ENCODE peak calls at places on chromosomes 7 and 10, in four cellular contexts. One of them, this sample, is unnamed.

GRCh38 chr7:26332698-26333097 is 41.0 kb downstream of the SNX10 start:
- DNase-seq in H9: no peak
- DNase-seq in IMR-90: no peak
- DNase-seq in H1: no peak
- DNase-seq in this sample: no peak

GRCh38 chr10:14820775-14821154 is 17.1 kb downstream of the CDNF start:
- DNase-seq in H9: no peak
- DNase-seq in IMR-90: no peak
- DNase-seq in H1: no peak
- DNase-seq in this sample: no peak

GRCh38 chr7:95485749-95486148 is at the start of gene ASB4:
- DNase-seq in H9: no peak
- DNase-seq in IMR-90: no peak
- DNase-seq in H1: no peak
- DNase-seq in this sample: no peak

GRCh38 chr10:69842932-69843331 is 41.2 kb downstream of the COL13A1 start:
- DNase-seq in H9: no peak
- DNase-seq in IMR-90: peak
- DNase-seq in H1: no peak
- DNase-seq in this sample: peak

GRCh38 chr10:113520606-113521481 is 32.0 kb upstream of the HABP2 start:
- DNase-seq in H9: peak
- DNase-seq in IMR-90: peak
- DNase-seq in H1: peak
- DNase-seq in this sample: peak

GRCh38 chr10:29946953-29947700 is 112.3 kb downstream of the JCAD start:
- DNase-seq in H9: no peak
- DNase-seq in IMR-90: peak
- DNase-seq in H1: peak
- DNase-seq in this sample: peak

GRCh38 chr10:80444646-80445319 is 9.3 kb upstream of the TSPAN14 start:
- DNase-seq in H9: peak
- DNase-seq in IMR-90: peak
- DNase-seq in H1: peak
- DNase-seq in this sample: peak

GRCh38 chr10:112191791-112192190 is 8.2 kb upstream of the GPAM start:
- DNase-seq in H9: no peak
- DNase-seq in IMR-90: no peak
- DNase-seq in H1: no peak
- DNase-seq in this sample: no peak

GRCh38 chr10:112835933-112836564 is 114.0 kb upstream of the TCF7L2 start:
- DNase-seq in H9: no peak
- DNase-seq in IMR-90: no peak
- DNase-seq in H1: no peak
- DNase-seq in this sample: no peak

GRCh38 chr7:20470726-20471125 is 140.0 kb downstream of the ITGB8 start:
- DNase-seq in H9: no peak
- DNase-seq in IMR-90: no peak
- DNase-seq in H1: no peak
- DNase-seq in this sample: no peak

GRCh38 chr10:114290038-114290437 is 51.0 kb downstream of the VWA2 start:
- DNase-seq in H9: no peak
- DNase-seq in IMR-90: no peak
- DNase-seq in H1: no peak
- DNase-seq in this sample: no peak

GRCh38 chr10:103177123-103177522 is 15.9 kb downstream of the NT5C2 start:
- DNase-seq in H9: no peak
- DNase-seq in IMR-90: no peak
- DNase-seq in H1: no peak
- DNase-seq in this sample: no peak

GRCh38 chr7:110486549-110486948 is 604.4 kb upstream of the LRRN3 start:
- DNase-seq in H9: no peak
- DNase-seq in IMR-90: no peak
- DNase-seq in H1: no peak
- DNase-seq in this sample: no peak

GRCh38 chr10:73358331-73359279 is at the start of gene CFAP70:
- DNase-seq in H9: peak
- DNase-seq in IMR-90: peak
- DNase-seq in H1: peak
- DNase-seq in this sample: peak

GRCh38 chr7:12403287-12404181 is at the start of gene VWDE:
- DNase-seq in H9: peak
- DNase-seq in IMR-90: no peak
- DNase-seq in H1: peak
- DNase-seq in this sample: peak

GRCh38 chr10:32125023-32125422 is 68.8 kb upstream of the KIF5B start:
- DNase-seq in H9: no peak
- DNase-seq in IMR-90: no peak
- DNase-seq in H1: no peak
- DNase-seq in this sample: no peak

GRCh38 chr7:5282464-5283316 is at the start of gene SLC29A4:
- DNase-seq in H9: no peak
- DNase-seq in IMR-90: no peak
- DNase-seq in H1: no peak
- DNase-seq in this sample: peak

GRCh38 chr10:67697646-67698245 is 1.8 kb upstream of the CTNNA3 start:
- DNase-seq in H9: no peak
- DNase-seq in IMR-90: peak
- DNase-seq in H1: no peak
- DNase-seq in this sample: peak

GRCh38 chr10:63430091-63430998 is 35.4 kb downstream of the JMJD1C start:
- DNase-seq in H9: no peak
- DNase-seq in IMR-90: peak
- DNase-seq in H1: no peak
- DNase-seq in this sample: peak

GRCh38 chr7:44665531-44666213 is 59.2 kb downstream of the OGDH start:
- DNase-seq in H9: no peak
- DNase-seq in IMR-90: peak
- DNase-seq in H1: no peak
- DNase-seq in this sample: peak

GRCh38 chr10:3278771-3279170 is 106.2 kb upstream of the PITRM1 start:
- DNase-seq in H9: no peak
- DNase-seq in IMR-90: no peak
- DNase-seq in H1: no peak
- DNase-seq in this sample: no peak

GRCh38 chr7:50112250-50112649 is 19.2 kb upstream of the ZPBP start:
- DNase-seq in H9: no peak
- DNase-seq in IMR-90: no peak
- DNase-seq in H1: no peak
- DNase-seq in this sample: no peak

GRCh38 chr7:30842542-30843451 is 68.9 kb upstream of the AQP1 start:
- DNase-seq in H9: no peak
- DNase-seq in IMR-90: no peak
- DNase-seq in H1: no peak
- DNase-seq in this sample: no peak

GRCh38 chr7:1459930-1460756 is 873 bp upstream of the MICALL2 start:
- DNase-seq in H9: peak
- DNase-seq in IMR-90: no peak
- DNase-seq in H1: no peak
- DNase-seq in this sample: peak

GRCh38 chr10:112394475-112394875 is 20.6 kb downstream of the ACSL5 start:
- DNase-seq in H9: no peak
- DNase-seq in IMR-90: no peak
- DNase-seq in H1: no peak
- DNase-seq in this sample: no peak

DNA sequence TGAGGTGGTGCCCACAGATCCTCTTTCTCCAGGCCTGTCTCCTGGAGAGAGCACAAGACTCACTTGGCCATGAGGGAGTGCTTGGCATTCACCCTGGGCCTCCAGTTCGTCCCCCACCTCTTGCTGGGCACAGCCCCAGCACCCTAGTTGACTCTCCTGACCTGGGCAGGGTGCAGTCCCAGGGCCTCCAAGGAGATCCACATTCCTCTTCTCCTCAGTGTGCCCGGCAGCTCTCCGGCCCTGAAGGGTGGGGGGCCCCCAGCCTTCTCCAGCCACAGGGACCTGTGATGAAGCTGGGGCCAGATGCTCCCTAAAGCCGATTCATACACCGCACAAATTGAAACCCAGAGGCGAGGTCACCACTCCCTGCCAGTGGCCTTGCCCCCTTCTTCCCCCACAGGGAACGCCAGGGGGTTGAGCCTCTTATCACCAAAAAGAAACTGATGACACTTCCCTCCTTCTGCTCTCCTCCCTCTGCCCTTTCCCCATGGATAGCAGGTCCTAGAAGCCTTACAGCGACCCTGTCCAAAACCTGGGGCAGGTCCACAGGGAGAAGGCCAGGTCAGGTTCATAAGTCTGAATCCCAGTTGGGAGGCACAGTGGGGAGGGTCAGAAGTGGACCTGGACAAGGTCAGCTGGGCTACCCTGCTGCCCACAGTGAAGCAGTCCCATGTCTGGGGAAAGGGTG is 3.1 kb downstream of the EN2 start:
- DNase-seq in H9: no peak
- DNase-seq in IMR-90: no peak
- DNase-seq in H1: no peak
- DNase-seq in this sample: no peak
- H3K23ac ChIP-seq in H9: no peak
- H3K23ac ChIP-seq in IMR-90: no peak
- H3K23ac ChIP-seq in H1: no peak
- H3K23ac ChIP-seq in this sample: no peak

GRCh38 chr10:47457826-47458225 is 26.1 kb downstream of the ANXA8 start:
- DNase-seq in H9: no peak
- DNase-seq in IMR-90: no peak
- DNase-seq in H1: peak
- DNase-seq in this sample: no peak
- H2AK5ac ChIP-seq in H9: no peak
- H2AK5ac ChIP-seq in IMR-90: peak
- H2AK5ac ChIP-seq in H1: no peak
- H2AK5ac ChIP-seq in this sample: no peak

GRCh38 chr10:110239892-110240291 is 32.5 kb downstream of the MXI1 start:
- DNase-seq in H9: no peak
- DNase-seq in IMR-90: no peak
- DNase-seq in H1: no peak
- DNase-seq in this sample: no peak
- H3K23ac ChIP-seq in H9: no peak
- H3K23ac ChIP-seq in IMR-90: no peak
- H3K23ac ChIP-seq in H1: no peak
- H3K23ac ChIP-seq in this sample: no peak

GRCh38 chr7:121211253-121211652 is 117.5 kb upstream of the WNT16 start:
- DNase-seq in H9: no peak
- DNase-seq in IMR-90: no peak
- DNase-seq in H1: no peak
- DNase-seq in this sample: no peak

GRCh38 chr7:121202834-121203233 is 126.0 kb upstream of the WNT16 start:
- DNase-seq in H9: no peak
- DNase-seq in IMR-90: peak
- DNase-seq in H1: no peak
- DNase-seq in this sample: no peak

GRCh38 chr7:121202125-121202524 is 126.7 kb upstream of the WNT16 start:
- DNase-seq in H9: no peak
- DNase-seq in IMR-90: no peak
- DNase-seq in H1: no peak
- DNase-seq in this sample: no peak

GRCh38 chr7:121204537-121204936 is 124.3 kb upstream of the WNT16 start:
- DNase-seq in H9: no peak
- DNase-seq in IMR-90: peak
- DNase-seq in H1: no peak
- DNase-seq in this sample: peak

GRCh38 chr7:121205777-121206176 is 123.0 kb upstream of the WNT16 start:
- DNase-seq in H9: no peak
- DNase-seq in IMR-90: no peak
- DNase-seq in H1: no peak
- DNase-seq in this sample: no peak
- H2AK5ac ChIP-seq in H9: no peak
- H2AK5ac ChIP-seq in IMR-90: no peak
- H2AK5ac ChIP-seq in H1: no peak
- H2AK5ac ChIP-seq in this sample: no peak

DNA sequence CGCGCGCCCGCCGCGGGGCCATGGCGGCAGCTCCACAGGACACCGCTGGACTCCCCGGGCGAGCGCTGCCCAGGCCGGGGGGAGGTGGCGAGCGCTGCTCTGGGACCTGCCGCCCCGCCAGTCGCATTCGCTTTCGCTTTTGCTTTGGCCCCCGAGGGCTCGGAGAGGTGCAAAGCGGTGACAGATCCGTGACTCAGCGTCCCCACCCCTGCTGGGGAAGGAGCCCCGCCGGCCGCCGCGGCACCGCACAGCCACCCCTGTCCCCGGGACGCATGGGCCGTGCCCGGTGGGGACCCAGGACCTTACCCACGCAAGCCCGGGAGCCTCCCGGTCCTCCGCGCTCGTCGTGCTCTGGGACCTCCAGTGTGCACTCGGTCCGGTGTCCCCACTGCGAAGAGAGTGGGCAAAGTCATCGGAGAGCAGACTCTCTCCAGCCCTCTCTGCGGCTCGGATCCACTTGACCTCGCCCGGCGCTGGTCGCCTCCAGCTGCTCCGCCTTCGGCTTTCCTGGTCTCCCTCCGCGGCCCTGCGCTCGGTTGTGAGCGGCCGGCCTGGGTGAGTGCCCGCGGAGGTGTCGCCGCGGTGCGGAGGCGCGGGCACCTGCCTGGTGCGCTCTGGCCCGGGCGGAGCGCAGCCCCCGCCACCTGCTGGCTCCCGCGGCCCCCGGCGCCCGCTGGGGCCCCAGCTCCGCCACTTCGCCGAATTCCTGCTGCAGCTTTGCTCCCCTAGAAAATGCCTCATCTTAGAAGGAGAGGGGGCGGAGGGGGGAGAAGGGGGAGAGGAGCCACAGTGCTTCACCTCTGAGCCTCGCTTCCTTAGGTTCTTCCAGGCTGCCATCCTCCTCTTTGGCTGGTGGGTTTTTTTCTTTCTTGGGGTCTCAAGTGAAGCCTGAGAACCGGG is at the start of gene IL15RA:
- DNase-seq in H9: peak
- DNase-seq in IMR-90: peak
- DNase-seq in H1: peak
- DNase-seq in this sample: peak
- H3K23ac ChIP-seq in H9: no peak
- H3K23ac ChIP-seq in IMR-90: peak
- H3K23ac ChIP-seq in H1: no peak
- H3K23ac ChIP-seq in this sample: no peak

DNA sequence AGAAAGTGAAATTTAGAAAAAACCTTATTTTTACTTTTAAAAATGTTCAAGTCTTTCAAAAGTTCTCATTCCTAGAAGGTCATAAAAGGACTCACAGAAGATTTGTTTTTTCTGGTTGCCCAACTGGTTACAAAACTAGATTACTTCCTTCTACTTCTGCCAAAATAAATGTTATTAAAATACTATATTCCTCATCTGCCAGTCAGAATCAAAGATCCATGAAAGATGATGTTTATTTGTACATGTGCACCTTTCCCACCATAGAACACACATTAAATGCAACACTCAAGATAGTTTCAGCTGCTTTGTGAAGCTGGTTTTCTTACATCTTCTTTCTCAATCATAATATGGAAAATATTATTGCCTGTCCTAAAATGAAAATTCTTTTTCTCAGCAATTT is 465.4 kb downstream of the ETV1 start:
- DNase-seq in H9: no peak
- DNase-seq in IMR-90: no peak
- DNase-seq in H1: no peak
- DNase-seq in this sample: no peak
- H2AK5ac ChIP-seq in H9: no peak
- H2AK5ac ChIP-seq in IMR-90: no peak
- H2AK5ac ChIP-seq in H1: no peak
- H2AK5ac ChIP-seq in this sample: no peak

GRCh38 chr7:47582748-47583740 is 1.1 kb upstream of the TNS3 start:
- DNase-seq in H9: no peak
- DNase-seq in IMR-90: no peak
- DNase-seq in H1: no peak
- DNase-seq in this sample: no peak
- H3K23ac ChIP-seq in H9: no peak
- H3K23ac ChIP-seq in IMR-90: peak
- H3K23ac ChIP-seq in H1: no peak
- H3K23ac ChIP-seq in this sample: no peak

This sample was measured in mesenchymal stem cell.